ENCODE peak calls at places on chromosome 14, in four cellular contexts. A is stimulated activated CD4-positive, alpha-beta T cell treated with anti-CD3 and anti-CD28 coated beads, Interleukin-15, amount 100 ng/mL, for 48 hours; E is hypothalamus; P is cardiac muscle cell. N is an unnamed sample.

GRCh38 chr14:105182296-105183020 is 1.3 kb upstream of the NUDT14 start:
- DNase-seq in A (no peak), E (no peak), P (no peak), N (no peak)

GRCh38 chr14:19823765-19824164 is 20.2 kb downstream of the OR4N2 start:
- DNase-seq in A (no peak), E (no peak), P (no peak), N (peak)

GRCh38 chr14:31580234-31580633 is 19.0 kb downstream of the NUBPL start:
- DNase-seq in A (no peak), E (no peak), P (no peak), N (no peak)

GRCh38 chr14:64763801-64764511 is 59.7 kb downstream of the PLEKHG3 start:
- DNase-seq in A (no peak), E (no peak), P (peak), N (no peak)

GRCh38 chr14:50343424-50343823 is 31.3 kb downstream of the DMAC2L start:
- DNase-seq in A (no peak), E (no peak), P (no peak), N (no peak)

GRCh38 chr14:29990993-29991392 is 63.3 kb upstream of the PRKD1 start:
- DNase-seq in A (no peak), E (no peak), P (no peak), N (no peak)

GRCh38 chr14:19906665-19907064 is 13.7 kb upstream of the OR4K5 start:
- DNase-seq in A (no peak), E (no peak), P (no peak), N (no peak)

GRCh38 chr14:73740921-73741326 is 26.7 kb upstream of the PNMA1 start:
- DNase-seq in A (no peak), E (no peak), P (peak), N (peak)

GRCh38 chr14:21825147-21825743 is 151.6 kb upstream of the OR4E1 start:
- DNase-seq in A (peak), E (no peak), P (peak), N (peak)

GRCh38 chr14:44854114-44854513 is 107.6 kb downstream of the KLHL28 start:
- DNase-seq in A (no peak), E (no peak), P (no peak), N (no peak)

GRCh38 chr14:94969766-94970165 is 187.6 kb downstream of the DICER1 start:
- DNase-seq in A (no peak), E (no peak), P (no peak), N (no peak)

GRCh38 chr14:30333934-30334333 is 225.0 kb upstream of the G2E3 start:
- DNase-seq in A (no peak), E (no peak), P (no peak), N (peak)

GRCh38 chr14:75224561-75224960 is 48.1 kb upstream of the TMED10 start:
- DNase-seq in A (no peak), E (no peak), P (no peak), N (peak)

GRCh38 chr14:102900631-102901571 is 21.6 kb upstream of the AMN start:
- DNase-seq in A (no peak), E (no peak), P (no peak), N (no peak)

GRCh38 chr14:51294951-51295350 is 54.9 kb downstream of the TMX1 start:
- DNase-seq in A (no peak), E (no peak), P (no peak), N (peak)

N was measured in fibroblast of mammary gland.